ENCODE peak calls at places on chromosome 18, in six cellular contexts. One of them, this sample, is unnamed.

GRCh38 chr18:8116346-8117007 is 492.8 kb upstream of the RAB12 start:
- DNase-seq in neural crest cell: no peak
- DNase-seq in SK-N-DZ: no peak
- DNase-seq in pancreas: no peak
- DNase-seq in Right ventricle myocardium inferior: peak; percentile 44
- DNase-seq in C1 segment of cervical spinal cord: no peak
- DNase-seq in this sample: peak; percentile 76

GRCh38 chr18:27735117-27735516 is 441.8 kb downstream of the CDH2 start:
- DNase-seq in Right ventricle myocardium inferior: no peak
- DNase-seq in SK-N-DZ: no peak
- DNase-seq in neural crest cell: no peak
- DNase-seq in pancreas: no peak
- DNase-seq in C1 segment of cervical spinal cord: no peak
- DNase-seq in this sample: no peak

GRCh38 chr18:73316513-73316912 is 448.7 kb upstream of the NETO1 start:
- DNase-seq in pancreas: no peak
- DNase-seq in Right ventricle myocardium inferior: no peak
- DNase-seq in neural crest cell: no peak
- DNase-seq in C1 segment of cervical spinal cord: no peak
- DNase-seq in SK-N-DZ: no peak
- DNase-seq in this sample: peak; percentile 59

GRCh38 chr18:72826736-72827135 is 41.1 kb downstream of the NETO1 start:
- DNase-seq in SK-N-DZ: no peak
- DNase-seq in neural crest cell: no peak
- DNase-seq in pancreas: no peak
- DNase-seq in Right ventricle myocardium inferior: no peak
- DNase-seq in C1 segment of cervical spinal cord: no peak
- DNase-seq in this sample: no peak

GRCh38 chr18:43590182-43590903 is 313.1 kb upstream of the SYT4 start:
- DNase-seq in Right ventricle myocardium inferior: peak; percentile 45
- DNase-seq in pancreas: peak; percentile 42
- DNase-seq in SK-N-DZ: no peak
- DNase-seq in neural crest cell: no peak
- DNase-seq in C1 segment of cervical spinal cord: no peak
- DNase-seq in this sample: peak; percentile 51

GRCh38 chr18:61844726-61845125 is 48.1 kb downstream of the RNF152 start:
- DNase-seq in neural crest cell: no peak
- DNase-seq in Right ventricle myocardium inferior: no peak
- DNase-seq in pancreas: no peak
- DNase-seq in C1 segment of cervical spinal cord: no peak
- DNase-seq in SK-N-DZ: no peak
- DNase-seq in this sample: no peak

GRCh38 chr18:49018961-49019445 is 68.2 kb upstream of the SMAD7 start:
- DNase-seq in SK-N-DZ: no peak
- DNase-seq in C1 segment of cervical spinal cord: no peak
- DNase-seq in neural crest cell: no peak
- DNase-seq in Right ventricle myocardium inferior: no peak
- DNase-seq in pancreas: peak; percentile 62
- DNase-seq in this sample: no peak

GRCh38 chr18:28178720-28179119 is 1.8 kb upstream of the CDH2 start:
- DNase-seq in C1 segment of cervical spinal cord: no peak
- DNase-seq in neural crest cell: no peak
- DNase-seq in pancreas: no peak
- DNase-seq in SK-N-DZ: no peak
- DNase-seq in Right ventricle myocardium inferior: no peak
- DNase-seq in this sample: peak; percentile 16

GRCh38 chr18:77131652-77132368 is 773 bp downstream of the MBP start:
- DNase-seq in pancreas: peak; percentile 91
- DNase-seq in neural crest cell: peak; percentile 11
- DNase-seq in SK-N-DZ: no peak
- DNase-seq in Right ventricle myocardium inferior: peak; percentile 85
- DNase-seq in C1 segment of cervical spinal cord: no peak
- DNase-seq in this sample: peak; percentile 69

GRCh38 chr18:57058734-57059133 is 88.2 kb upstream of the BOD1L2 start:
- DNase-seq in Right ventricle myocardium inferior: no peak
- DNase-seq in pancreas: no peak
- DNase-seq in C1 segment of cervical spinal cord: no peak
- DNase-seq in neural crest cell: no peak
- DNase-seq in SK-N-DZ: no peak
- DNase-seq in this sample: no peak

GRCh38 chr18:23982154-23983071 is 32.1 kb upstream of the TTC39C start:
- DNase-seq in SK-N-DZ: no peak
- DNase-seq in neural crest cell: no peak
- DNase-seq in Right ventricle myocardium inferior: peak; percentile 82
- DNase-seq in C1 segment of cervical spinal cord: no peak
- DNase-seq in pancreas: no peak
- DNase-seq in this sample: no peak

GRCh38 chr18:2903006-2903405 is 56.2 kb downstream of the EMILIN2 start:
- DNase-seq in pancreas: no peak
- DNase-seq in Right ventricle myocardium inferior: peak; percentile 83
- DNase-seq in SK-N-DZ: no peak
- DNase-seq in neural crest cell: no peak
- DNase-seq in C1 segment of cervical spinal cord: no peak
- DNase-seq in this sample: peak; percentile 63

GRCh38 chr18:79863161-79863945 is 65.6 kb downstream of the KCNG2 start:
- DNase-seq in SK-N-DZ: no peak
- DNase-seq in neural crest cell: no peak
- DNase-seq in C1 segment of cervical spinal cord: no peak
- DNase-seq in pancreas: peak; percentile 44
- DNase-seq in Right ventricle myocardium inferior: peak; percentile 39
- DNase-seq in this sample: no peak

GRCh38 chr18:11960743-11961380 is 20.4 kb upstream of the IMPA2 start:
- DNase-seq in C1 segment of cervical spinal cord: no peak
- DNase-seq in SK-N-DZ: peak; percentile 62
- DNase-seq in pancreas: no peak
- DNase-seq in Right ventricle myocardium inferior: no peak
- DNase-seq in neural crest cell: no peak
- DNase-seq in this sample: no peak

GRCh38 chr18:28541276-28541930 is 364.5 kb upstream of the CDH2 start:
- DNase-seq in Right ventricle myocardium inferior: peak; percentile 34
- DNase-seq in C1 segment of cervical spinal cord: no peak
- DNase-seq in SK-N-DZ: no peak
- DNase-seq in neural crest cell: no peak
- DNase-seq in pancreas: no peak
- DNase-seq in this sample: no peak

GRCh38 chr18:59065684-59066083 is 74.0 kb upstream of the SEC11C start:
- DNase-seq in neural crest cell: no peak
- DNase-seq in SK-N-DZ: no peak
- DNase-seq in pancreas: no peak
- DNase-seq in Right ventricle myocardium inferior: no peak
- DNase-seq in C1 segment of cervical spinal cord: no peak
- DNase-seq in this sample: no peak

GRCh38 chr18:46133534-46133933 is 29.3 kb downstream of the HAUS1 start:
- DNase-seq in SK-N-DZ: no peak
- DNase-seq in C1 segment of cervical spinal cord: no peak
- DNase-seq in Right ventricle myocardium inferior: no peak
- DNase-seq in pancreas: no peak
- DNase-seq in neural crest cell: no peak
- DNase-seq in this sample: no peak

GRCh38 chr18:44036500-44036899 is 644.2 kb upstream of the SETBP1 start:
- DNase-seq in SK-N-DZ: no peak
- DNase-seq in C1 segment of cervical spinal cord: no peak
- DNase-seq in neural crest cell: no peak
- DNase-seq in Right ventricle myocardium inferior: peak; percentile 47
- DNase-seq in pancreas: peak; percentile 42
- DNase-seq in this sample: peak; percentile 41

GRCh38 chr18:63646916-63647315 is 2.9 kb upstream of the SERPINB4 start:
- DNase-seq in neural crest cell: no peak
- DNase-seq in SK-N-DZ: no peak
- DNase-seq in pancreas: no peak
- DNase-seq in C1 segment of cervical spinal cord: no peak
- DNase-seq in Right ventricle myocardium inferior: no peak
- DNase-seq in this sample: peak; percentile 39

GRCh38 chr18:9017170-9017899 is 85.2 kb upstream of the NDUFV2 start:
- DNase-seq in neural crest cell: peak; percentile 42
- DNase-seq in Right ventricle myocardium inferior: peak; percentile 86
- DNase-seq in C1 segment of cervical spinal cord: no peak
- DNase-seq in SK-N-DZ: peak; percentile 77
- DNase-seq in pancreas: no peak
- DNase-seq in this sample: peak; percentile 94

GRCh38 chr18:2961828-2962227 is 51.1 kb downstream of the LPIN2 start:
- DNase-seq in Right ventricle myocardium inferior: no peak
- DNase-seq in neural crest cell: no peak
- DNase-seq in C1 segment of cervical spinal cord: no peak
- DNase-seq in SK-N-DZ: no peak
- DNase-seq in pancreas: no peak
- DNase-seq in this sample: no peak

GRCh38 chr18:12742453-12742852 is 39.6 kb downstream of the PSMG2 start:
- DNase-seq in pancreas: no peak
- DNase-seq in C1 segment of cervical spinal cord: no peak
- DNase-seq in Right ventricle myocardium inferior: no peak
- DNase-seq in SK-N-DZ: no peak
- DNase-seq in neural crest cell: no peak
- DNase-seq in this sample: peak; percentile 55

GRCh38 chr18:26454616-26455015 is 93.7 kb downstream of the KCTD1 start:
- DNase-seq in SK-N-DZ: no peak
- DNase-seq in C1 segment of cervical spinal cord: no peak
- DNase-seq in Right ventricle myocardium inferior: no peak
- DNase-seq in pancreas: no peak
- DNase-seq in neural crest cell: no peak
- DNase-seq in this sample: no peak

GRCh38 chr18:61741881-61742280 is 150.9 kb downstream of the RNF152 start:
- DNase-seq in SK-N-DZ: no peak
- DNase-seq in neural crest cell: no peak
- DNase-seq in pancreas: no peak
- DNase-seq in C1 segment of cervical spinal cord: no peak
- DNase-seq in Right ventricle myocardium inferior: no peak
- DNase-seq in this sample: no peak

GRCh38 chr18:42654561-42654960 is 460.9 kb downstream of the RIT2 start:
- DNase-seq in pancreas: no peak
- DNase-seq in C1 segment of cervical spinal cord: no peak
- DNase-seq in SK-N-DZ: no peak
- DNase-seq in neural crest cell: no peak
- DNase-seq in Right ventricle myocardium inferior: no peak
- DNase-seq in this sample: peak; percentile 27

GRCh38 chr18:74819433-74820059 is 221.9 kb downstream of the ZNF407 start:
- DNase-seq in SK-N-DZ: peak; percentile 33
- DNase-seq in neural crest cell: peak; percentile 5
- DNase-seq in C1 segment of cervical spinal cord: no peak
- DNase-seq in Right ventricle myocardium inferior: no peak
- DNase-seq in pancreas: no peak
- DNase-seq in this sample: peak; percentile 42

GRCh38 chr18:29078272-29078671 is 901.3 kb upstream of the CDH2 start:
- DNase-seq in SK-N-DZ: no peak
- DNase-seq in C1 segment of cervical spinal cord: no peak
- DNase-seq in Right ventricle myocardium inferior: no peak
- DNase-seq in neural crest cell: no peak
- DNase-seq in pancreas: no peak
- DNase-seq in this sample: no peak

GRCh38 chr18:58788470-58788869 is 76.2 kb upstream of the ZNF532 start:
- DNase-seq in pancreas: no peak
- DNase-seq in SK-N-DZ: no peak
- DNase-seq in neural crest cell: no peak
- DNase-seq in Right ventricle myocardium inferior: no peak
- DNase-seq in C1 segment of cervical spinal cord: no peak
- DNase-seq in this sample: no peak

GRCh38 chr18:70249118-70249517 is 39.7 kb upstream of the SOCS6 start:
- DNase-seq in Right ventricle myocardium inferior: no peak
- DNase-seq in SK-N-DZ: no peak
- DNase-seq in neural crest cell: no peak
- DNase-seq in pancreas: no peak
- DNase-seq in C1 segment of cervical spinal cord: no peak
- DNase-seq in this sample: peak; percentile 27